ENCODE peak calls at places on chromosomes 5 and 9, in ten cellular contexts. One of them, this sample, is unnamed. For H3K36me3, the result is how much of the 10 kb centered on the place peaks cover.

GRCh38 chr5:168364738-168365550 is 73.5 kb downstream of the WWC1 start:
- DNase-seq in mesendoderm: peak
- DNase-seq in tibial artery: peak
- DNase-seq in trophoblast cell: peak
- DNase-seq in GM23338: peak
- DNase-seq in upper lobe of right lung: peak
- DNase-seq in keratinocyte: no peak
- DNase-seq in CD8-positive, alpha-beta memory T cell: no peak
- DNase-seq in cardiac muscle cell: peak
- DNase-seq in CD4-positive, alpha-beta memory T cell: no peak
- DNase-seq in this sample: no peak

GRCh38 chr9:84297162-84297821 is 43.3 kb downstream of the SLC28A3 start:
- DNase-seq in tibial artery: no peak
- DNase-seq in cardiac muscle cell: peak
- DNase-seq in trophoblast cell: peak
- DNase-seq in mesendoderm: no peak
- DNase-seq in CD8-positive, alpha-beta memory T cell: no peak
- DNase-seq in GM23338: no peak
- DNase-seq in upper lobe of right lung: no peak
- DNase-seq in keratinocyte: no peak
- DNase-seq in CD4-positive, alpha-beta memory T cell: no peak
- DNase-seq in this sample: peak

GRCh38 chr9:133888779-133889491 is 103.2 kb downstream of the VAV2 start:
- DNase-seq in tibial artery: no peak
- DNase-seq in CD4-positive, alpha-beta memory T cell: no peak
- DNase-seq in GM23338: no peak
- DNase-seq in keratinocyte: no peak
- DNase-seq in cardiac muscle cell: no peak
- DNase-seq in CD8-positive, alpha-beta memory T cell: no peak
- DNase-seq in trophoblast cell: no peak
- DNase-seq in mesendoderm: no peak
- DNase-seq in upper lobe of right lung: no peak
- DNase-seq in this sample: no peak

GRCh38 chr9:30732060-30732459 is 1652.4 kb upstream of the ACO1 start:
- DNase-seq in GM23338: peak
- DNase-seq in trophoblast cell: no peak
- DNase-seq in CD4-positive, alpha-beta memory T cell: no peak
- DNase-seq in keratinocyte: no peak
- DNase-seq in tibial artery: no peak
- DNase-seq in upper lobe of right lung: peak
- DNase-seq in CD8-positive, alpha-beta memory T cell: no peak
- DNase-seq in cardiac muscle cell: no peak
- DNase-seq in mesendoderm: peak
- DNase-seq in this sample: no peak

GRCh38 chr9:96604005-96604320 is 15.7 kb downstream of the CDC14B start:
- DNase-seq in upper lobe of right lung: no peak
- DNase-seq in CD4-positive, alpha-beta memory T cell: no peak
- DNase-seq in cardiac muscle cell: no peak
- DNase-seq in tibial artery: peak
- DNase-seq in CD8-positive, alpha-beta memory T cell: no peak
- DNase-seq in trophoblast cell: peak
- DNase-seq in GM23338: no peak
- DNase-seq in keratinocyte: no peak
- DNase-seq in mesendoderm: no peak
- DNase-seq in this sample: no peak

GRCh38 chr9:95907794-95908193 is 32.3 kb downstream of the ERCC6L2 start:
- DNase-seq in trophoblast cell: no peak
- DNase-seq in upper lobe of right lung: no peak
- DNase-seq in CD8-positive, alpha-beta memory T cell: no peak
- DNase-seq in CD4-positive, alpha-beta memory T cell: peak
- DNase-seq in keratinocyte: no peak
- DNase-seq in mesendoderm: peak
- DNase-seq in cardiac muscle cell: no peak
- DNase-seq in tibial artery: no peak
- DNase-seq in GM23338: peak
- DNase-seq in this sample: no peak

GRCh38 chr9:87290241-87290700 is 207.4 kb upstream of the DAPK1 start:
- DNase-seq in cardiac muscle cell: peak
- DNase-seq in CD4-positive, alpha-beta memory T cell: no peak
- DNase-seq in mesendoderm: no peak
- DNase-seq in keratinocyte: no peak
- DNase-seq in trophoblast cell: peak
- DNase-seq in tibial artery: no peak
- DNase-seq in CD8-positive, alpha-beta memory T cell: no peak
- DNase-seq in GM23338: peak
- DNase-seq in upper lobe of right lung: no peak
- DNase-seq in this sample: peak

GRCh38 chr5:54217826-54218503 is 92.4 kb downstream of the ARL15 start:
- DNase-seq in mesendoderm: peak
- DNase-seq in GM23338: peak
- DNase-seq in CD4-positive, alpha-beta memory T cell: peak
- DNase-seq in cardiac muscle cell: peak
- DNase-seq in upper lobe of right lung: no peak
- DNase-seq in tibial artery: no peak
- DNase-seq in keratinocyte: peak
- DNase-seq in CD8-positive, alpha-beta memory T cell: peak
- DNase-seq in trophoblast cell: peak
- DNase-seq in this sample: peak

GRCh38 chr9:6414291-6414690 is 1.3 kb downstream of the UHRF2 start:
- DNase-seq in keratinocyte: no peak
- DNase-seq in CD8-positive, alpha-beta memory T cell: no peak
- DNase-seq in cardiac muscle cell: peak
- DNase-seq in trophoblast cell: peak
- DNase-seq in tibial artery: no peak
- DNase-seq in upper lobe of right lung: no peak
- DNase-seq in CD4-positive, alpha-beta memory T cell: no peak
- DNase-seq in mesendoderm: no peak
- DNase-seq in GM23338: no peak
- DNase-seq in this sample: peak

GRCh38 chr5:176514244-176514918 is 22.8 kb downstream of the RNF44 start:
- DNase-seq in trophoblast cell: peak
- DNase-seq in mesendoderm: no peak
- DNase-seq in tibial artery: no peak
- DNase-seq in CD4-positive, alpha-beta memory T cell: no peak
- DNase-seq in cardiac muscle cell: no peak
- DNase-seq in GM23338: no peak
- DNase-seq in CD8-positive, alpha-beta memory T cell: no peak
- DNase-seq in keratinocyte: no peak
- DNase-seq in upper lobe of right lung: no peak
- DNase-seq in this sample: no peak

DNA sequence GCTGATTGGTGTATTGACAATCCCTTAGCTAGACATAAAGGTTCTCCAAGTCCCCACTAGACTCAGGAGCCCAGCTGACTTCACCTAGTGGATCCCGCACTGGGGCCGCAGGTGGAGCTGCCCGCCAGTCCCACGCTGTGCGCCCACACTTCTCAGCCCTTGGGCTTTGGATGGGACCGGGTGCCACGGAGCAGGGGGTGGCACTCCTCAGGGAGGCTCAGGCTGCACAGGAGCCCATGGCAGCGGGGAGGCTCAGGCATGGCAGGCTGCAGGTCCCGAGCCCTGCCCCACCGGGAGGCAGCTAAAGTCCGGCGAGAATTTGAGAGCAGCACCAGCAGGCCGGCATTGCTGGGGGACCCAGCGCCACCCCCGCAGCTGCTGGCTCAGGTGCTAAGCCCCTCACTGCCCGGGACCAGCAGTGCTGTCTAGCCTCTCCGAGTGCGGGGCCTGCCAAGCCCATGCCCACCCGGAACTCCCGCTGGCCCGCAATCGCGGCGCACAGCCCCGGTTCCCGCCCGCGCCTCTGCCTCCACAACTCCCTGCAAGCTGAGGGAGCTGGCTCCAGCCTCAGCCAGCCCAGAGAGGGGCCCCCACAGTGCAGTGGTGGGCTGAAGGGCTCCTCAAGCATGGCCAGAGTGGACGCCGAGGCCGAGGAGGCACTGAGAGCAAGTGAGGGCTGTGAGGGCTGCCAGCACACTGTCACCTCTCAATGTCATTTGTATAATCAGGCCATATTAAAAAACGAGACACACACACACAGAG is 437.2 kb downstream of the CSNK1G3 start:
- DNase-seq in CD4-positive, alpha-beta memory T cell: no peak
- DNase-seq in tibial artery: no peak
- DNase-seq in cardiac muscle cell: no peak
- DNase-seq in GM23338: no peak
- DNase-seq in keratinocyte: no peak
- DNase-seq in trophoblast cell: no peak
- DNase-seq in upper lobe of right lung: no peak
- DNase-seq in CD8-positive, alpha-beta memory T cell: no peak
- DNase-seq in mesendoderm: no peak
- DNase-seq in this sample: no peak
- H3K36me3 ChIP-seq in CD4-positive, alpha-beta memory T cell: under half
- H3K36me3 ChIP-seq in tibial artery: under half
- H3K36me3 ChIP-seq in cardiac muscle cell: under half
- H3K36me3 ChIP-seq in GM23338: under half
- H3K36me3 ChIP-seq in keratinocyte: under half
- H3K36me3 ChIP-seq in trophoblast cell: under half
- H3K36me3 ChIP-seq in upper lobe of right lung: under half
- H3K36me3 ChIP-seq in CD8-positive, alpha-beta memory T cell: under half
- H3K36me3 ChIP-seq in mesendoderm: under half
- H3K36me3 ChIP-seq in this sample: under half

DNA sequence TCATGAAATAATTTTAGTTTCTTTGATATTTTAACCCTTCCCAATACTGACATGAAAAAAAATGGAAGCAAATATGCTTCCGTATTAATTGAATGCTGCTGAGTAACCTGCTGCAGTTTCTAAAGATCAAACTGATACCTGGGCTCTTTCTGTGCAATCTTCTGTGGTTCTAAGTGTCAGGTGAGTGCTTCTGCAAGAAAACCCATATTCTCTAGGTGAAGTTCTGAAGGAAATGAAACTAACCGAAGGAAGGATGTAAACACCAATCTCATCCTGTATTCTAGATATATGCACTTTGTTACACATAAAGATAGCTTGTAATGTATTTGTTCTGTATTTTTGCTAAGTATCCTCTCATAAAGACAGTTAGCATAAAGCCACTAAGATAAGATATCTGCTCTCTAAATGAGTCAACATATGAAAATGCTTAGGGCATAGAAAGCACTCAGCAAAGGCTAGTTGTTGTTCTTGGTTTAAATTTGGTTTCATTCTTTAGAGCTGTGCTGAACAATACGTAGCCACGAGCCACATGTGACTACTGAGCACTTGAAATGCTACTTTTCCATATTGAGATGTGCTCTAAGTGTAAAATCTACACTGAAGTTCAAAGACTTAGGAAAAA is 52.0 kb downstream of the ITGA2 start:
- DNase-seq in tibial artery: no peak
- DNase-seq in keratinocyte: no peak
- DNase-seq in upper lobe of right lung: no peak
- DNase-seq in GM23338: no peak
- DNase-seq in cardiac muscle cell: peak
- DNase-seq in CD8-positive, alpha-beta memory T cell: no peak
- DNase-seq in trophoblast cell: peak
- DNase-seq in mesendoderm: no peak
- DNase-seq in CD4-positive, alpha-beta memory T cell: peak
- DNase-seq in this sample: peak
- H3K4me3 ChIP-seq in tibial artery: no peak
- H3K4me3 ChIP-seq in keratinocyte: no peak
- H3K4me3 ChIP-seq in upper lobe of right lung: peak
- H3K4me3 ChIP-seq in GM23338: no peak
- H3K4me3 ChIP-seq in cardiac muscle cell: no peak
- H3K4me3 ChIP-seq in CD8-positive, alpha-beta memory T cell: peak
- H3K4me3 ChIP-seq in trophoblast cell: no peak
- H3K4me3 ChIP-seq in mesendoderm: no peak
- H3K4me3 ChIP-seq in CD4-positive, alpha-beta memory T cell: peak
- H3K4me3 ChIP-seq in this sample: no peak

GRCh38 chr5:33261747-33262146 is 179.0 kb upstream of the TARS1 start:
- DNase-seq in CD8-positive, alpha-beta memory T cell: no peak
- DNase-seq in tibial artery: no peak
- DNase-seq in GM23338: no peak
- DNase-seq in mesendoderm: no peak
- DNase-seq in cardiac muscle cell: no peak
- DNase-seq in upper lobe of right lung: no peak
- DNase-seq in trophoblast cell: no peak
- DNase-seq in keratinocyte: no peak
- DNase-seq in CD4-positive, alpha-beta memory T cell: no peak
- DNase-seq in this sample: no peak

GRCh38 chr5:33257807-33258491 is 182.8 kb upstream of the TARS1 start:
- DNase-seq in CD8-positive, alpha-beta memory T cell: no peak
- DNase-seq in trophoblast cell: peak
- DNase-seq in CD4-positive, alpha-beta memory T cell: no peak
- DNase-seq in GM23338: no peak
- DNase-seq in upper lobe of right lung: no peak
- DNase-seq in cardiac muscle cell: peak
- DNase-seq in tibial artery: no peak
- DNase-seq in mesendoderm: no peak
- DNase-seq in keratinocyte: no peak
- DNase-seq in this sample: peak

GRCh38 chr5:33261305-33261704 is 179.5 kb upstream of the TARS1 start:
- DNase-seq in mesendoderm: no peak
- DNase-seq in upper lobe of right lung: no peak
- DNase-seq in cardiac muscle cell: peak
- DNase-seq in keratinocyte: no peak
- DNase-seq in CD8-positive, alpha-beta memory T cell: no peak
- DNase-seq in CD4-positive, alpha-beta memory T cell: no peak
- DNase-seq in trophoblast cell: no peak
- DNase-seq in tibial artery: no peak
- DNase-seq in GM23338: no peak
- DNase-seq in this sample: peak

GRCh38 chr5:33260098-33260497 is 180.7 kb upstream of the TARS1 start:
- DNase-seq in upper lobe of right lung: no peak
- DNase-seq in GM23338: no peak
- DNase-seq in tibial artery: no peak
- DNase-seq in keratinocyte: no peak
- DNase-seq in trophoblast cell: no peak
- DNase-seq in CD4-positive, alpha-beta memory T cell: no peak
- DNase-seq in CD8-positive, alpha-beta memory T cell: no peak
- DNase-seq in cardiac muscle cell: peak
- DNase-seq in mesendoderm: no peak
- DNase-seq in this sample: peak

DNA sequence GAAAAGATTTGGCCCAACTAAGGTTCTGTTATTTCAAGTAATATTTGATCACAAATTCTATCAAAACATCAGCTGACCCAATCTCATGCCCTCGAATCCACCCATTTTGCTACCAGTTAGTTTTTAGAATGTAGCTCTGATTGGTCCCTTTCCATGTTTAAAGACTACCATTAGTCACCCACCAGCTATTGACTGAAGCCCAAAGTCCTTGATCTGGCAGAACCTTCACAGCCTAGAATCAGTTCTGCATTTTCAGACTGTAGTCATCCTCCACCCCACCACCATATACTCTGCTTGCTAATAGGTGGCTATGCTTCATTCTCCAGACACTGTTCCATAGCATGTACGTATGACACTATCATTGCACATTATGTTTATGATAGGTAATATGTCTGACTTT is 182.2 kb upstream of the TARS1 start:
- DNase-seq in cardiac muscle cell: no peak
- DNase-seq in CD8-positive, alpha-beta memory T cell: no peak
- DNase-seq in trophoblast cell: no peak
- DNase-seq in upper lobe of right lung: no peak
- DNase-seq in keratinocyte: no peak
- DNase-seq in CD4-positive, alpha-beta memory T cell: no peak
- DNase-seq in mesendoderm: no peak
- DNase-seq in tibial artery: no peak
- DNase-seq in GM23338: no peak
- DNase-seq in this sample: peak
- H3K27ac ChIP-seq in cardiac muscle cell: no peak
- H3K27ac ChIP-seq in CD8-positive, alpha-beta memory T cell: no peak
- H3K27ac ChIP-seq in trophoblast cell: no peak
- H3K27ac ChIP-seq in upper lobe of right lung: no peak
- H3K27ac ChIP-seq in keratinocyte: no peak
- H3K27ac ChIP-seq in CD4-positive, alpha-beta memory T cell: no peak
- H3K27ac ChIP-seq in mesendoderm: no peak
- H3K27ac ChIP-seq in tibial artery: no peak
- H3K27ac ChIP-seq in GM23338: no peak
- H3K27ac ChIP-seq in this sample: peak

GRCh38 chr9:131140550-131140949 is 15.2 kb downstream of the NUP214 start:
- DNase-seq in GM23338: no peak
- DNase-seq in CD4-positive, alpha-beta memory T cell: no peak
- DNase-seq in trophoblast cell: peak
- DNase-seq in tibial artery: no peak
- DNase-seq in keratinocyte: no peak
- DNase-seq in CD8-positive, alpha-beta memory T cell: no peak
- DNase-seq in mesendoderm: no peak
- DNase-seq in cardiac muscle cell: no peak
- DNase-seq in upper lobe of right lung: no peak
- DNase-seq in this sample: no peak
- H3K36me3 ChIP-seq in GM23338: half or more
- H3K36me3 ChIP-seq in CD4-positive, alpha-beta memory T cell: half or more
- H3K36me3 ChIP-seq in trophoblast cell: half or more
- H3K36me3 ChIP-seq in tibial artery: half or more
- H3K36me3 ChIP-seq in keratinocyte: under half
- H3K36me3 ChIP-seq in CD8-positive, alpha-beta memory T cell: half or more
- H3K36me3 ChIP-seq in mesendoderm: under half
- H3K36me3 ChIP-seq in cardiac muscle cell: half or more
- H3K36me3 ChIP-seq in upper lobe of right lung: half or more
- H3K36me3 ChIP-seq in this sample: half or more

This sample was measured in brain microvascular endothelial cell.